ENCODE peak calls at places on chromosomes 4 and X, in six cellular contexts. E is right cardiac atrium, B is colonic mucosa, T is H1, M is K562, I is uterus. J is an unnamed sample.

GRCh38 chr4:153257151-153257620 is 52.9 kb downstream of the TRIM2 start:
- DNase-seq in E (no peak), B (no peak), I (peak; percentile 51), M (no peak), T (peak; percentile 65), J (no peak)

GRCh38 chr4:185993328-185993973 is 75.5 kb upstream of the TLR3 start:
- DNase-seq in T (no peak), B (no peak), I (no peak), E (no peak), M (no peak), J (no peak)

GRCh38 chr4:42148453-42148852 is 4.0 kb downstream of the BEND4 start:
- DNase-seq in E (no peak), B (no peak), T (no peak), M (no peak), I (no peak), J (no peak)

GRCh38 chr4:84498203-84499026 is 677 bp downstream of the NKX6-1 start:
- DNase-seq in T (no peak), E (peak; percentile 56), B (no peak), M (no peak), I (no peak), J (peak; percentile 52)

GRCh38 chr4:12993923-12994322 is 490.2 kb downstream of the RAB28 start:
- DNase-seq in T (no peak), E (no peak), M (no peak), I (no peak), B (no peak), J (no peak)

GRCh38 chrX:118212817-118213183 is 96.2 kb upstream of the KLHL13 start:
- DNase-seq in B (no peak), E (no peak), I (no peak), M (no peak), T (no peak), J (no peak)

GRCh38 chrX:47030339-47030738 is 47.9 kb upstream of the RGN start:
- DNase-seq in B (peak; percentile 21), M (peak; percentile 30), I (no peak), T (no peak), E (no peak), J (no peak)

GRCh38 chr4:6225469-6225868 is 25.1 kb upstream of the JAKMIP1 start:
- DNase-seq in T (peak; percentile 85), M (peak; percentile 15), I (no peak), E (no peak), B (no peak), J (no peak)

GRCh38 chrX:97531824-97532223 is 648.1 kb downstream of the RPA4 start:
- DNase-seq in T (no peak), I (no peak), E (no peak), B (no peak), M (no peak), J (no peak)

GRCh38 chrX:15116900-15117299 is 153.0 kb downstream of the ASB9 start:
- DNase-seq in B (no peak), M (no peak), I (no peak), E (no peak), T (no peak), J (no peak)

GRCh38 chr4:74133786-74134499 is 24.0 kb upstream of the MTHFD2L start:
- DNase-seq in M (peak; percentile 63), T (peak; percentile 83), B (peak; percentile 87), I (peak; percentile 65), E (peak; percentile 81), J (peak; percentile 88)

GRCh38 chrX:43283187-43283586 is 372.9 kb upstream of the MAOA start:
- DNase-seq in I (no peak), E (no peak), M (no peak), T (no peak), B (no peak), J (no peak)

GRCh38 chr4:35760706-35761278 is 483.5 kb downstream of the ARAP2 start:
- DNase-seq in M (no peak), I (no peak), T (no peak), E (no peak), B (no peak), J (no peak)

GRCh38 chr4:137266511-137266910 is 265.8 kb downstream of the PCDH18 start:
- DNase-seq in T (no peak), I (no peak), M (no peak), E (no peak), B (no peak), J (no peak)

GRCh38 chr4:5874811-5875465 is 17.9 kb downstream of the CRMP1 start:
- DNase-seq in T (no peak), E (no peak), B (no peak), I (peak; percentile 61), M (no peak), J (no peak)

GRCh38 chrX:105975382-105975781 is 63.1 kb downstream of the SERPINA7 start:
- DNase-seq in I (no peak), B (no peak), T (no peak), M (no peak), E (no peak), J (no peak)

GRCh38 chrX:153731117-153731844 is 6.6 kb downstream of the ABCD1 start:
- DNase-seq in E (no peak), I (no peak), T (no peak), B (no peak), M (no peak), J (no peak)

GRCh38 chr4:67909910-67910905 is 26.4 kb upstream of the TMPRSS11D start:
- DNase-seq in T (no peak), E (no peak), I (no peak), B (no peak), M (peak; percentile 14), J (no peak)

GRCh38 chr4:110514889-110515479 is 39.0 kb downstream of the ENPEP start:
- DNase-seq in T (no peak), M (peak; percentile 18), B (no peak), E (no peak), I (no peak), J (no peak)

GRCh38 chr4:164616961-164617360 is 137.0 kb upstream of the SMIM31 start:
- DNase-seq in E (no peak), M (no peak), I (no peak), T (no peak), B (no peak), J (no peak)

GRCh38 chr4:182448281-182449151 is 205.3 kb downstream of the TENM3 start:
- DNase-seq in M (peak; percentile 58), E (peak; percentile 95), B (peak; percentile 71), I (peak; percentile 94), T (peak; percentile 89), J (peak; percentile 91)

GRCh38 chr4:163215896-163216295 is 49.2 kb upstream of the NAF1 start:
- DNase-seq in M (no peak), T (no peak), B (no peak), I (no peak), E (no peak), J (no peak)

GRCh38 chr4:86685401-86685800 is 91.3 kb downstream of the PTPN13 start:
- DNase-seq in I (no peak), M (no peak), B (no peak), T (no peak), E (no peak), J (no peak)

GRCh38 chrX:43559643-43560042 is 96.5 kb upstream of the MAOA start:
- DNase-seq in M (peak; percentile 11), T (peak; percentile 53), I (peak; percentile 57), E (no peak), B (peak; percentile 71), J (peak; percentile 46)

GRCh38 chrX:55593756-55594257 is 29.4 kb upstream of the FOXR2 start:
- DNase-seq in T (no peak), B (no peak), I (no peak), M (no peak), E (no peak), J (no peak)

GRCh38 chrX:115521717-115522116 is 39.3 kb upstream of the PLS3 start:
- DNase-seq in M (no peak), T (no peak), B (no peak), E (no peak), I (no peak), J (no peak)

GRCh38 chr4:20194079-20195013 is 57.4 kb upstream of the SLIT2 start:
- DNase-seq in I (no peak), E (no peak), M (no peak), T (no peak), B (no peak), J (no peak)

GRCh38 chr4:46931981-46932380 is 22.9 kb upstream of the COX7B2 start:
- DNase-seq in B (peak; percentile 29), I (no peak), E (peak; percentile 44), T (no peak), M (no peak), J (no peak)

GRCh38 chrX:68833855-68834331 is 5.1 kb downstream of the EFNB1 start:
- DNase-seq in M (no peak), E (no peak), T (no peak), B (peak; percentile 56), I (no peak), J (no peak)
- H3K27ac ChIP-seq in M (no peak overlapping the region), E (no peak overlapping the region), T (no peak overlapping the region), B (peak overlapping the region; percentile 42), I (no peak overlapping the region), J (no peak overlapping the region)

GRCh38 chrX:102720237-102721168 is at the start of gene GPRASP3:
- DNase-seq in E (peak; percentile 91), M (peak; percentile 62), B (peak; percentile 81), T (peak; percentile 74), I (peak; percentile 78), J (peak; percentile 84)
- H3K27ac ChIP-seq in E (no peak within 1 kb of the TSS), M (no peak within 1 kb of the TSS), B (no peak within 1 kb of the TSS), T (no peak within 1 kb of the TSS), I (peak within 1 kb of the TSS; percentile 62), J (peak within 1 kb of the TSS; percentile 41)

DNA sequence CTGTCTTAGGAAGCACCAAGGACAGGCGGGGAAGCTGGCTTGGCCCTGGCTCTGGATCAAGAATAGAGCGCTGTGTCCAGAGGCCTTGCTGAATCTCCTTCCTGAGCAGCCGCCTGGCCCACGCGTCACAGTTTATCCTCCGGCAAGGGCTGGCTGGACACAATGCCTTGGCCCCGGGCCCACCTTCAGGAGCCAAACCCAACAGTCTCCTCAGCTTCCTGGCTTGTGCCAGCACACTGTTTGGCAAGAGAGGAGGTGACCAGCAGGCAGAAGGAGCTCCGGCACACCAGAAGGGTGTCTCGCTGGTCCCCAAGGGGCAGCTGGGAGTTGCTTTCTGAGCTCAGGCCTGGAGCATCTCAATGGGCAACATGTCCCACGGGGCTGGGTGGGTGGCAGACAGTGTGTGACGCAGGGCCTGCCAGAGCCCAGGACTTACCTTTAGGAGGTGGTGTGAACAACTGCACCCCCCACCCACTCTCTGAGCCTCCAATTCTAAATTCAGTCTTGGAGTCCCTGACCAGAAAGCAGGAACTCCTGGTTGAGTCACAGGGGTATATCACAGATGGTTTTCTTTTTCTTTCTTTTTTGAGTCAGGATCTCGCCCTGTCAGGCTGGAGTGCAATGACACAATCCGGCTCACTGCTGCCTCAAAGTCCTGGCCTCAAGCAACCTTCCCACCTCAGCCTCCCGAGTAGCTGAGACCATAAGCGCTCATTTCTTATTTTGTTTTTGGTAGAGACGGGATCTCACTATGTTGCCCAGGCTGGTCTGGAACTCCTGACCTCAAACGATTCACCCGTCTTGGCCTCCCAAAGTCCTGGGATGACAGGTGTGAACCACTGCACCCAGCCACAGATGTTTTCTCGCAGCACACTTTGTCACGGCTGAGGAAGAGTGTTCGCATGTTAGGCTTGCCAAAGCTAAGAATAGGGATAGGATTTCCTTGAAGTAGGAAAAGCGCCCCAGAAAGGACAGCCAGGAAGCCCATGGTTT is 361.2 kb downstream of the BCOR start:
- DNase-seq in T (no peak), M (no peak), E (peak; percentile 95), B (no peak), I (peak; percentile 71), J (peak; percentile 92)
- H3K27ac ChIP-seq in T (no peak overlapping the region), M (no peak overlapping the region), E (peak overlapping the region; percentile 8), B (no peak overlapping the region), I (no peak overlapping the region), J (peak overlapping the region; percentile 23)

GRCh38 chr4:53783208-53783859 is 192.0 kb upstream of the LNX1 start:
- DNase-seq in T (no peak), B (no peak), E (no peak), I (no peak), M (no peak), J (no peak)
- H3K27ac ChIP-seq in T (no peak overlapping the region), B (no peak overlapping the region), E (no peak overlapping the region), I (no peak overlapping the region), M (no peak overlapping the region), J (no peak overlapping the region)